ENCODE peak calls at places on chromosomes 3 and 15, in five cellular contexts. One of them, this sample, is unnamed.

GRCh38 chr15:56492786-56493555 is 28.0 kb upstream of the MNS1 start:
- DNase-seq in astrocyte of the spinal cord: no peak
- DNase-seq in activated CD4-positive, alpha-beta T cell treated with anti-CD3 and anti-CD28 coated beads, Interleukin-2, amount 10 ng/mL, durations not matched to agents 7 days and 5 days: peak; percentile 26
- DNase-seq in breast epithelium: no peak
- DNase-seq in B cell: no peak
- DNase-seq in this sample: no peak

GRCh38 chr3:133380481-133381225 is 19.2 kb upstream of the BFSP2 start:
- DNase-seq in astrocyte of the spinal cord: no peak
- DNase-seq in activated CD4-positive, alpha-beta T cell treated with anti-CD3 and anti-CD28 coated beads, Interleukin-2, amount 10 ng/mL, durations not matched to agents 7 days and 5 days: no peak
- DNase-seq in B cell: no peak
- DNase-seq in breast epithelium: no peak
- DNase-seq in this sample: no peak

GRCh38 chr3:188926741-188927650 is 244.8 kb upstream of the TPRG1 start:
- DNase-seq in astrocyte of the spinal cord: no peak
- DNase-seq in B cell: no peak
- DNase-seq in breast epithelium: no peak
- DNase-seq in activated CD4-positive, alpha-beta T cell treated with anti-CD3 and anti-CD28 coated beads, Interleukin-2, amount 10 ng/mL, durations not matched to agents 7 days and 5 days: no peak
- DNase-seq in this sample: no peak

GRCh38 chr3:107112356-107112755 is 264.9 kb upstream of the CCDC54 start:
- DNase-seq in activated CD4-positive, alpha-beta T cell treated with anti-CD3 and anti-CD28 coated beads, Interleukin-2, amount 10 ng/mL, durations not matched to agents 7 days and 5 days: no peak
- DNase-seq in breast epithelium: no peak
- DNase-seq in B cell: no peak
- DNase-seq in astrocyte of the spinal cord: no peak
- DNase-seq in this sample: no peak

GRCh38 chr3:16211176-16211904 is 36.9 kb downstream of the GALNT15 start:
- DNase-seq in astrocyte of the spinal cord: no peak
- DNase-seq in activated CD4-positive, alpha-beta T cell treated with anti-CD3 and anti-CD28 coated beads, Interleukin-2, amount 10 ng/mL, durations not matched to agents 7 days and 5 days: no peak
- DNase-seq in breast epithelium: no peak
- DNase-seq in B cell: no peak
- DNase-seq in this sample: no peak

GRCh38 chr3:156739976-156740375 is 65.6 kb downstream of the TIPARP start:
- DNase-seq in breast epithelium: no peak
- DNase-seq in activated CD4-positive, alpha-beta T cell treated with anti-CD3 and anti-CD28 coated beads, Interleukin-2, amount 10 ng/mL, durations not matched to agents 7 days and 5 days: no peak
- DNase-seq in astrocyte of the spinal cord: no peak
- DNase-seq in B cell: no peak
- DNase-seq in this sample: no peak

GRCh38 chr3:139006051-139006716 is at the start of gene PRR23A:
- DNase-seq in B cell: no peak
- DNase-seq in activated CD4-positive, alpha-beta T cell treated with anti-CD3 and anti-CD28 coated beads, Interleukin-2, amount 10 ng/mL, durations not matched to agents 7 days and 5 days: no peak
- DNase-seq in astrocyte of the spinal cord: no peak
- DNase-seq in breast epithelium: no peak
- DNase-seq in this sample: no peak

GRCh38 chr15:89876736-89877135 is 17.1 kb downstream of the AP3S2 start:
- DNase-seq in breast epithelium: no peak
- DNase-seq in activated CD4-positive, alpha-beta T cell treated with anti-CD3 and anti-CD28 coated beads, Interleukin-2, amount 10 ng/mL, durations not matched to agents 7 days and 5 days: no peak
- DNase-seq in B cell: no peak
- DNase-seq in astrocyte of the spinal cord: no peak
- DNase-seq in this sample: no peak

GRCh38 chr15:68223171-68223570 is 6.4 kb downstream of the CLN6 start:
- DNase-seq in astrocyte of the spinal cord: no peak
- DNase-seq in activated CD4-positive, alpha-beta T cell treated with anti-CD3 and anti-CD28 coated beads, Interleukin-2, amount 10 ng/mL, durations not matched to agents 7 days and 5 days: no peak
- DNase-seq in B cell: no peak
- DNase-seq in breast epithelium: no peak
- DNase-seq in this sample: no peak

GRCh38 chr3:138456961-138457862 is 22.8 kb downstream of the ESYT3 start:
- DNase-seq in astrocyte of the spinal cord: no peak
- DNase-seq in B cell: no peak
- DNase-seq in breast epithelium: peak; percentile 12
- DNase-seq in activated CD4-positive, alpha-beta T cell treated with anti-CD3 and anti-CD28 coated beads, Interleukin-2, amount 10 ng/mL, durations not matched to agents 7 days and 5 days: no peak
- DNase-seq in this sample: no peak

GRCh38 chr3:17741621-17742091 is 775 bp downstream of the TBC1D5 start:
- DNase-seq in breast epithelium: no peak
- DNase-seq in astrocyte of the spinal cord: no peak
- DNase-seq in B cell: no peak
- DNase-seq in activated CD4-positive, alpha-beta T cell treated with anti-CD3 and anti-CD28 coated beads, Interleukin-2, amount 10 ng/mL, durations not matched to agents 7 days and 5 days: no peak
- DNase-seq in this sample: no peak

GRCh38 chr15:29802411-29802810 is 19.9 kb downstream of the TJP1 start:
- DNase-seq in activated CD4-positive, alpha-beta T cell treated with anti-CD3 and anti-CD28 coated beads, Interleukin-2, amount 10 ng/mL, durations not matched to agents 7 days and 5 days: no peak
- DNase-seq in astrocyte of the spinal cord: no peak
- DNase-seq in B cell: no peak
- DNase-seq in breast epithelium: no peak
- DNase-seq in this sample: no peak

GRCh38 chr15:36907295-36907694 is 193.1 kb downstream of the MEIS2 start:
- DNase-seq in B cell: no peak
- DNase-seq in activated CD4-positive, alpha-beta T cell treated with anti-CD3 and anti-CD28 coated beads, Interleukin-2, amount 10 ng/mL, durations not matched to agents 7 days and 5 days: no peak
- DNase-seq in astrocyte of the spinal cord: no peak
- DNase-seq in breast epithelium: no peak
- DNase-seq in this sample: no peak

GRCh38 chr3:46692566-46692983 is 904 bp downstream of the ALS2CL start:
- DNase-seq in astrocyte of the spinal cord: no peak
- DNase-seq in breast epithelium: peak; percentile 81
- DNase-seq in B cell: no peak
- DNase-seq in activated CD4-positive, alpha-beta T cell treated with anti-CD3 and anti-CD28 coated beads, Interleukin-2, amount 10 ng/mL, durations not matched to agents 7 days and 5 days: no peak
- DNase-seq in this sample: no peak

GRCh38 chr15:81939604-81940440 is 106.0 kb downstream of the MEX3B start:
- DNase-seq in B cell: no peak
- DNase-seq in astrocyte of the spinal cord: peak; percentile 56
- DNase-seq in breast epithelium: no peak
- DNase-seq in activated CD4-positive, alpha-beta T cell treated with anti-CD3 and anti-CD28 coated beads, Interleukin-2, amount 10 ng/mL, durations not matched to agents 7 days and 5 days: peak; percentile 34
- DNase-seq in this sample: peak; percentile 4

GRCh38 chr3:122635789-122636188 is 44.9 kb upstream of the PARP14 start:
- DNase-seq in B cell: no peak
- DNase-seq in breast epithelium: no peak
- DNase-seq in activated CD4-positive, alpha-beta T cell treated with anti-CD3 and anti-CD28 coated beads, Interleukin-2, amount 10 ng/mL, durations not matched to agents 7 days and 5 days: no peak
- DNase-seq in astrocyte of the spinal cord: peak; percentile 42
- DNase-seq in this sample: no peak

GRCh38 chr3:7917443-7918151 is 584.0 kb upstream of the LMCD1 start:
- DNase-seq in B cell: no peak
- DNase-seq in breast epithelium: no peak
- DNase-seq in astrocyte of the spinal cord: no peak
- DNase-seq in activated CD4-positive, alpha-beta T cell treated with anti-CD3 and anti-CD28 coated beads, Interleukin-2, amount 10 ng/mL, durations not matched to agents 7 days and 5 days: peak; percentile 7
- DNase-seq in this sample: no peak

GRCh38 chr3:95899494-95899893 is 914.9 kb upstream of the EPHA6 start:
- DNase-seq in activated CD4-positive, alpha-beta T cell treated with anti-CD3 and anti-CD28 coated beads, Interleukin-2, amount 10 ng/mL, durations not matched to agents 7 days and 5 days: no peak
- DNase-seq in B cell: no peak
- DNase-seq in breast epithelium: no peak
- DNase-seq in astrocyte of the spinal cord: peak; percentile 22
- DNase-seq in this sample: no peak

GRCh38 chr3:183233986-183234385 is 19.1 kb upstream of the B3GNT5 start:
- DNase-seq in astrocyte of the spinal cord: no peak
- DNase-seq in activated CD4-positive, alpha-beta T cell treated with anti-CD3 and anti-CD28 coated beads, Interleukin-2, amount 10 ng/mL, durations not matched to agents 7 days and 5 days: no peak
- DNase-seq in B cell: no peak
- DNase-seq in breast epithelium: no peak
- DNase-seq in this sample: no peak

GRCh38 chr3:17747184-17747889 is 4.9 kb upstream of the TBC1D5 start:
- DNase-seq in astrocyte of the spinal cord: no peak
- DNase-seq in B cell: no peak
- DNase-seq in activated CD4-positive, alpha-beta T cell treated with anti-CD3 and anti-CD28 coated beads, Interleukin-2, amount 10 ng/mL, durations not matched to agents 7 days and 5 days: no peak
- DNase-seq in breast epithelium: no peak
- DNase-seq in this sample: peak; percentile 29

GRCh38 chr3:156492801-156493261 is 62.1 kb downstream of the SSR3 start:
- DNase-seq in astrocyte of the spinal cord: peak; percentile 62
- DNase-seq in activated CD4-positive, alpha-beta T cell treated with anti-CD3 and anti-CD28 coated beads, Interleukin-2, amount 10 ng/mL, durations not matched to agents 7 days and 5 days: no peak
- DNase-seq in breast epithelium: no peak
- DNase-seq in B cell: no peak
- DNase-seq in this sample: no peak

GRCh38 chr3:152121292-152121654 is 147.5 kb upstream of the MBNL1 start:
- DNase-seq in B cell: no peak
- DNase-seq in astrocyte of the spinal cord: peak; percentile 90
- DNase-seq in breast epithelium: no peak
- DNase-seq in activated CD4-positive, alpha-beta T cell treated with anti-CD3 and anti-CD28 coated beads, Interleukin-2, amount 10 ng/mL, durations not matched to agents 7 days and 5 days: no peak
- DNase-seq in this sample: no peak

GRCh38 chr3:63458405-63458804 is 180.3 kb downstream of the SYNPR start:
- DNase-seq in activated CD4-positive, alpha-beta T cell treated with anti-CD3 and anti-CD28 coated beads, Interleukin-2, amount 10 ng/mL, durations not matched to agents 7 days and 5 days: no peak
- DNase-seq in astrocyte of the spinal cord: no peak
- DNase-seq in B cell: no peak
- DNase-seq in breast epithelium: no peak
- DNase-seq in this sample: no peak

GRCh38 chr3:160280836-160281235 is 55.6 kb downstream of the C3orf80 start:
- DNase-seq in activated CD4-positive, alpha-beta T cell treated with anti-CD3 and anti-CD28 coated beads, Interleukin-2, amount 10 ng/mL, durations not matched to agents 7 days and 5 days: no peak
- DNase-seq in B cell: no peak
- DNase-seq in astrocyte of the spinal cord: no peak
- DNase-seq in breast epithelium: no peak
- DNase-seq in this sample: no peak

GRCh38 chr15:75723171-75723846 is 10.7 kb upstream of the CSPG4 start:
- DNase-seq in breast epithelium: no peak
- DNase-seq in astrocyte of the spinal cord: no peak
- DNase-seq in activated CD4-positive, alpha-beta T cell treated with anti-CD3 and anti-CD28 coated beads, Interleukin-2, amount 10 ng/mL, durations not matched to agents 7 days and 5 days: no peak
- DNase-seq in B cell: no peak
- DNase-seq in this sample: no peak

GRCh38 chr15:96324192-96324895 is 6.2 kb upstream of the NR2F2 start:
- DNase-seq in astrocyte of the spinal cord: peak; percentile 58
- DNase-seq in B cell: no peak
- DNase-seq in activated CD4-positive, alpha-beta T cell treated with anti-CD3 and anti-CD28 coated beads, Interleukin-2, amount 10 ng/mL, durations not matched to agents 7 days and 5 days: no peak
- DNase-seq in breast epithelium: no peak
- DNase-seq in this sample: no peak

GRCh38 chr3:65671004-65671403 is 367.7 kb downstream of the MAGI1 start:
- DNase-seq in breast epithelium: no peak
- DNase-seq in astrocyte of the spinal cord: no peak
- DNase-seq in B cell: no peak
- DNase-seq in activated CD4-positive, alpha-beta T cell treated with anti-CD3 and anti-CD28 coated beads, Interleukin-2, amount 10 ng/mL, durations not matched to agents 7 days and 5 days: no peak
- DNase-seq in this sample: no peak

GRCh38 chr3:149527531-149528343 is 53.2 kb downstream of the TM4SF4 start:
- DNase-seq in activated CD4-positive, alpha-beta T cell treated with anti-CD3 and anti-CD28 coated beads, Interleukin-2, amount 10 ng/mL, durations not matched to agents 7 days and 5 days: no peak
- DNase-seq in B cell: no peak
- DNase-seq in astrocyte of the spinal cord: no peak
- DNase-seq in breast epithelium: no peak
- DNase-seq in this sample: no peak

GRCh38 chr15:59174846-59175831 is 31.5 kb upstream of the LDHAL6B start:
- DNase-seq in breast epithelium: no peak
- DNase-seq in astrocyte of the spinal cord: peak; percentile 74
- DNase-seq in B cell: peak; percentile 46
- DNase-seq in activated CD4-positive, alpha-beta T cell treated with anti-CD3 and anti-CD28 coated beads, Interleukin-2, amount 10 ng/mL, durations not matched to agents 7 days and 5 days: peak; percentile 46
- DNase-seq in this sample: peak; percentile 42

GRCh38 chr15:31024979-31025378 is 33.6 kb upstream of the MTMR10 start:
- DNase-seq in activated CD4-positive, alpha-beta T cell treated with anti-CD3 and anti-CD28 coated beads, Interleukin-2, amount 10 ng/mL, durations not matched to agents 7 days and 5 days: no peak
- DNase-seq in breast epithelium: no peak
- DNase-seq in astrocyte of the spinal cord: peak; percentile 26
- DNase-seq in B cell: no peak
- DNase-seq in this sample: no peak

This sample was measured in GM19239.